ENCODE peak calls at places on chromosomes 5 and 9, in ten cellular contexts. U is SK-N-SH, S is astrocyte, X is mammary epithelial cell, O is BJ, H is fibroblast of pulmonary artery, M is AG04449, B is right atrium auricular region, Q is sigmoid colon, I is prostate gland. K is an unnamed sample.

GRCh38 chr5:116614603-116614920 is 39.9 kb upstream of the SEMA6A start:
- DNase-seq in U (no peak), S (no peak), X (no peak), O (no peak), H (no peak), M (no peak), B (no peak), Q (no peak), I (no peak), K (no peak)

GRCh38 chr5:174737335-174737734 is 13.0 kb downstream of the MSX2 start:
- DNase-seq in U (no peak), S (peak), X (no peak), O (no peak), H (no peak), M (no peak), B (no peak), Q (no peak), I (no peak), K (no peak)

GRCh38 chr5:122311888-122312669 is at the start of gene SNCAIP:
- DNase-seq in U (peak), S (peak), X (peak), O (no peak), H (peak), M (no peak), B (no peak), Q (peak), I (peak), K (peak)

GRCh38 chr9:16308645-16309044 is 561.8 kb downstream of the BNC2 start:
- DNase-seq in U (no peak), S (no peak), X (no peak), O (no peak), H (no peak), M (no peak), B (peak), Q (no peak), I (no peak), K (no peak)

GRCh38 chr9:137139468-137140150 is 655 bp downstream of the GRIN1 start:
- DNase-seq in U (no peak), S (no peak), X (no peak), O (no peak), H (no peak), M (no peak), B (no peak), Q (no peak), I (no peak), K (no peak)

GRCh38 chr9:16611969-16612368 is 258.5 kb downstream of the BNC2 start:
- DNase-seq in U (no peak), S (no peak), X (no peak), O (peak), H (no peak), M (no peak), B (no peak), Q (no peak), I (no peak), K (no peak)

GRCh38 chr9:134243778-134244467 is 79.6 kb upstream of the RNU6ATAC start:
- DNase-seq in U (no peak), S (no peak), X (peak), O (no peak), H (peak), M (no peak), B (peak), Q (no peak), I (no peak), K (peak)

GRCh38 chr9:93600504-93600903 is 24.1 kb downstream of the PHF2 start:
- DNase-seq in U (no peak), S (no peak), X (no peak), O (no peak), H (no peak), M (no peak), B (peak), Q (no peak), I (no peak), K (peak)

GRCh38 chr9:100427366-100428263 is 672 bp downstream of the MSANTD3 start:
- DNase-seq in U (no peak), S (peak), X (peak), O (no peak), H (peak), M (no peak), B (peak), Q (peak), I (peak), K (peak)

GRCh38 chr5:37619353-37619752 is 220.5 kb downstream of the GDNF start:
- DNase-seq in U (no peak), S (peak), X (no peak), O (no peak), H (peak), M (peak), B (no peak), Q (no peak), I (no peak), K (no peak)

GRCh38 chr9:36218011-36218410 is 27.3 kb downstream of the CLTA start:
- DNase-seq in U (no peak), S (no peak), X (no peak), O (no peak), H (no peak), M (no peak), B (no peak), Q (no peak), I (no peak), K (no peak)

GRCh38 chr5:92687793-92688467 is 893.1 kb downstream of the NR2F1-AS1 start:
- DNase-seq in U (peak), S (peak), X (peak), O (no peak), H (peak), M (no peak), B (no peak), Q (no peak), I (no peak), K (no peak)

GRCh38 chr9:133953976-133954709 is 38.0 kb downstream of the VAV2 start:
- DNase-seq in U (no peak), S (no peak), X (no peak), O (no peak), H (no peak), M (no peak), B (no peak), Q (no peak), I (no peak), K (no peak)

GRCh38 chr5:163360681-163361080 is 76.7 kb upstream of the CCNG1 start:
- DNase-seq in U (no peak), S (no peak), X (no peak), O (no peak), H (no peak), M (no peak), B (no peak), Q (no peak), I (no peak), K (no peak)

GRCh38 chr9:88805217-88805943 is 185.9 kb upstream of the S1PR3 start:
- DNase-seq in U (no peak), S (no peak), X (no peak), O (no peak), H (no peak), M (no peak), B (no peak), Q (no peak), I (no peak), K (no peak)
- H3K4me3 ChIP-seq in U (no peak), S (no peak), X (no peak), O (no peak), H (no peak), M (no peak), B (no peak), Q (no peak), I (no peak), K (no peak)

GRCh38 chr5:143003328-143003636 is 233.1 kb downstream of the ARHGAP26 start:
- DNase-seq in U (no peak), S (no peak), X (no peak), O (no peak), H (no peak), M (no peak), B (no peak), Q (no peak), I (no peak), K (no peak)

GRCh38 chr5:143004361-143004802 is 234.2 kb downstream of the ARHGAP26 start:
- DNase-seq in U (no peak), S (peak), X (no peak), O (no peak), H (no peak), M (no peak), B (no peak), Q (no peak), I (no peak), K (no peak)

GRCh38 chr5:143001764-143002351 is 231.7 kb downstream of the ARHGAP26 start:
- DNase-seq in U (no peak), S (peak), X (peak), O (no peak), H (peak), M (no peak), B (no peak), Q (no peak), I (no peak), K (no peak)

GRCh38 chr5:143006511-143006910 is 236.3 kb downstream of the ARHGAP26 start:
- DNase-seq in U (no peak), S (no peak), X (no peak), O (no peak), H (no peak), M (no peak), B (peak), Q (no peak), I (no peak), K (no peak)

GRCh38 chr5:143002459-143003327 is 232.5 kb downstream of the ARHGAP26 start:
- DNase-seq in U (no peak), S (peak), X (peak), O (peak), H (peak), M (peak), B (no peak), Q (no peak), I (no peak), K (no peak)
- H3K4me3 ChIP-seq in U (no peak), S (peak), X (no peak), O (no peak), H (no peak), M (no peak), B (no peak), Q (no peak), I (no peak), K (no peak)

GRCh38 chr9:126516561-126516935 is 97.2 kb upstream of the LMX1B start:
- DNase-seq in U (no peak), S (no peak), X (no peak), O (no peak), H (no peak), M (no peak), B (no peak), Q (no peak), I (no peak), K (no peak)
- H3K4me3 ChIP-seq in U (no peak), S (peak), X (no peak), O (no peak), H (no peak), M (peak), B (no peak), Q (no peak), I (peak), K (no peak)

DNA sequence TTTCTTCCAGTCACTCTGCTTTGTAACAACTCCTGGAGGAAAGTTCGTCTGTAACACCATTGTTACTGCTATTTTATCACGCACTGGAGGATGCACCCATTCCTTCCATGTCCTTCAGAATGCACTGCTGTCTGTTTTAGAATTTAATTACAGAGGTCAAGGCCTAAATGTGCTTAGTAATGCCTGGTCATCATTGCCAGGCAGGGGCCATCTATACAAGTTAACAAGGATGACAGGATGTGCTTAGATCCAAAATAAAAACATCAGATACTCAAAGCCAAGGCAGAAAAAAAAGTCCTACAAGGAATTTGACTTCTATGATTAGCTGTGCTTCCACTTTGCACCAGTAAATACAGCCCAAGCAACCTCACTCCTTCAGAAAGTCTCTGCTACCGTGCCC is 371.4 kb downstream of the SEMA5A start:
- DNase-seq in U (no peak), S (no peak), X (no peak), O (no peak), H (no peak), M (no peak), B (no peak), Q (no peak), I (no peak), K (no peak)
- H3K4me3 ChIP-seq in U (no peak), S (no peak), X (no peak), O (no peak), H (no peak), M (no peak), B (no peak), Q (no peak), I (no peak), K (no peak)

GRCh38 chr5:342501-343460 is 21.3 kb downstream of the AHRR start:
- DNase-seq in U (no peak), S (no peak), X (no peak), O (no peak), H (no peak), M (no peak), B (peak), Q (no peak), I (peak), K (no peak)
- H3K4me3 ChIP-seq in U (no peak), S (no peak), X (no peak), O (peak), H (no peak), M (no peak), B (no peak), Q (no peak), I (no peak), K (no peak)

DNA sequence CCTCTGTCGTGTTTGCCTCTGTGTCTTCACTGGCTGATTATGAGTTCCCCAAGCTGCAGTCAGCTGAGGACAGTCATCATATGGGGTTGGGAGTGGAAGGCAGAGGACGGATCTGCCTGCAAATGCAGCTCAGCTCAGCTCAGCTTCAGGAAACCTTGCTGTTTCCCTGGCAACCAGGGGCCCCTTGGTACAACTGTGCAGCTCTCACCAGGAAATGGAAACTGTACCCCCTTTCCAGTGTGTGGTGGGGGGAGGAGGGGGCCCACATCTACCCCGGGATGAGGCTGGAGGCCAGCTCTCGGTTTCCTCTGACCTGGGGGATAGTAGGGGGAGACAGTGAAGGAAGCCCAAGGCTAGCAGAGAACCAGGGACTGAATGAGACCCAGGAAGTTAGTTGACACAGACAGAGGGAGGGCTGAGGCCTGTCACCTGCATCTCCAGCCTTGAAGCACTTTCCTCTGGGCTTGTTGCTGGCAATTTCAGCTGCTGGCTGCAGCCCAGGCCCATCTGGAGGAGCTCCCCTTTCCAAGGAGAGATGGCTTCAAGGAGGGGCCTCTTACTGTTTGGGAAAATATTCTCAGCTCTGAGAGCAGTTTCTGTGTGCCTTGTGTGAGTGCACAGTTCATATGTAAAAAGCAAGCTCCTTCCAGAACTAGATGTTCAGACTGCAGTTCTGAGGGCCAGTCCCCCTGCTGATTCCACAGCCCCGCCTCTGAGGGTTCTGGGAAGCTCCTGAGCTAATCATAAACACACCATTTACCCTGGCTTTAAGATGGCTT is 6.9 kb downstream of the ANXA6 start:
- DNase-seq in U (peak), S (no peak), X (no peak), O (no peak), H (peak), M (no peak), B (no peak), Q (peak), I (no peak), K (no peak)
- H3K4me3 ChIP-seq in U (no peak), S (no peak), X (no peak), O (no peak), H (no peak), M (no peak), B (no peak), Q (no peak), I (no peak), K (no peak)

DNA sequence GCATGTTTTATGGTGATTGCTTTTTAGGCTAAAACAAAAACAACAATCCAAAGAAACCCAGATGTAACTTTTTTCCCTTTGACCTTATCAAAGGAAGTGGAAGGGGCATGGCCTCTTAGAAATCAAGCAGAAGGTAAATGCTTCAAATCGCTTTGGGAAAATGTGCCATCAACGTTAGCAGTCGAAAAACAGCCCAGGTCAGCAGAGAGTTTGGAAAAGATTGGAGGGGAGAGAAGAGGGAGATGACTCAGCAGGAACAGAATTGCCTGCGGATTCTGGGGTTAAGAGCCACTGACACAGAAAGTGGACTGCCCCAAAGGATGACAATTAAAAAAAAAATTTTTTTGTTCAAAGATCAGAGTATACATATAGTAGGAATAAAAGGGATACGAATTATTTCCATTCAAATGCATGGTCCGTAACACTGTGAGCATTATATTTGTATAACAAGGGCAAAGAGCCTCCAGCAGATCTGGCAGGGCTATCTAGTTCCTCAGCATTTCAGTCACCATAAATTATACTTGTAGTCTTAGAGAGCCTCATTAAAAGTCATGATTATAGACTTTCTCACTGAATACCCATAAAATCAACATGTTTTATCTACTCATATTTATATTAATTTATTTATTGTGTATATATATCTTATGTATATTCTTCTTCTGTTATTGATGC is 253.6 kb upstream of the HAPLN1 start:
- DNase-seq in U (no peak), S (peak), X (no peak), O (no peak), H (no peak), M (no peak), B (no peak), Q (no peak), I (no peak), K (no peak)
- H3K4me3 ChIP-seq in U (no peak), S (no peak), X (no peak), O (no peak), H (no peak), M (no peak), B (no peak), Q (no peak), I (no peak), K (no peak)

GRCh38 chr9:127915325-127915752 is 1.5 kb downstream of the ST6GALNAC4 start:
- DNase-seq in U (peak), S (no peak), X (no peak), O (no peak), H (no peak), M (no peak), B (no peak), Q (no peak), I (no peak), K (no peak)
- H3K4me3 ChIP-seq in U (no peak), S (no peak), X (no peak), O (no peak), H (no peak), M (no peak), B (peak), Q (no peak), I (no peak), K (no peak)

DNA sequence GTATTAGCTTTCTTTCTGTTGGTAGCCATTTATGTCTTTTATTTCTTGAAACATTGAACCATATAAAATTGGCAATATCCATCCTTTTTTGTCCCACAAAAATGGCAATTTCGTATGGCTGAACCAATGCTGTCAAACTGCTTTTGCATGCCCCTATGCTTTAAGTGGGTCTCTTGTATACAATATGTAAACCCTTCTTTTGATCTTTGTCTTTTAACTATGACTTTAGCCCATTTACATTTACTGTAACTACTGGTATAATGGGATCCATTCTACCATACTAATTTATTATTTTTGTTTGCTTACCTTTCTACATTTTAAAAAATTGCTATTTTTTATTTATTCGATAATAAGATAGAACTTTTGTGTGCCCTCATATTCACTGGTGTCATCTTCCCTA is 93.4 kb downstream of the TENT4A start:
- DNase-seq in U (no peak), S (no peak), X (no peak), O (no peak), H (no peak), M (no peak), B (no peak), Q (no peak), I (no peak), K (no peak)
- H3K4me3 ChIP-seq in U (no peak), S (no peak), X (no peak), O (no peak), H (no peak), M (no peak), B (no peak), Q (no peak), I (no peak), K (no peak)

K was measured in lower leg skin.